ENCODE peak calls at places on chromosome 17, in ten cellular contexts. C is HL-60; G is effector memory CD8-positive, alpha-beta T cell; N is NCI-H748 treated with DMSO at 0.1 percent for 48 hours; Y is thoracic aorta; M is tibial nerve; H is AG04450; Q is Daoy; U is T-helper 17 cell; F is stimulated activated CD4-positive, alpha-beta T cell treated with anti-CD3 and anti-CD28 coated beads, Interleukin-4, amount 100 ng/mL, for 48 hours. V is an unnamed sample.

GRCh38 chr17:55086635-55087058 is 118.1 kb downstream of the STXBP4 start:
- DNase-seq in C (peak), G (no peak), N (no peak), Y (no peak), M (no peak), H (peak), Q (peak), U (no peak), F (no peak), V (no peak)

GRCh38 chr17:19805006-19805405 is 56.9 kb upstream of the ALDH3A1 start:
- DNase-seq in C (no peak), G (no peak), N (no peak), Y (no peak), M (no peak), H (peak), Q (no peak), U (no peak), F (no peak), V (no peak)

GRCh38 chr17:4525691-4526397 is 27.2 kb downstream of the SPNS2 start:
- DNase-seq in C (no peak), G (no peak), N (no peak), Y (no peak), M (no peak), H (no peak), Q (no peak), U (no peak), F (no peak), V (no peak)

GRCh38 chr17:4856937-4857314 is 23.8 kb downstream of the MINK1 start:
- DNase-seq in C (no peak), G (no peak), N (no peak), Y (no peak), M (no peak), H (no peak), Q (no peak), U (no peak), F (no peak), V (no peak)

GRCh38 chr17:8872036-8872704 is 4.7 kb upstream of the PIK3R6 start:
- DNase-seq in C (peak), G (no peak), N (no peak), Y (no peak), M (no peak), H (no peak), Q (no peak), U (no peak), F (no peak), V (no peak)

GRCh38 chr17:29610395-29610794 is 12.3 kb downstream of the CORO6 start:
- DNase-seq in C (no peak), G (no peak), N (no peak), Y (no peak), M (no peak), H (no peak), Q (no peak), U (no peak), F (no peak), V (no peak)

GRCh38 chr17:6498798-6499540 is 54.7 kb downstream of the PIMREG start:
- DNase-seq in C (no peak), G (no peak), N (no peak), Y (no peak), M (no peak), H (no peak), Q (no peak), U (no peak), F (no peak), V (no peak)

GRCh38 chr17:50637829-50638571 is 3.3 kb downstream of the ABCC3 start:
- DNase-seq in C (no peak), G (no peak), N (no peak), Y (no peak), M (no peak), H (no peak), Q (no peak), U (no peak), F (no peak), V (no peak)

GRCh38 chr17:62911106-62911505 is 54.9 kb upstream of the TANC2 start:
- DNase-seq in C (no peak), G (no peak), N (no peak), Y (no peak), M (no peak), H (no peak), Q (no peak), U (no peak), F (no peak), V (no peak)

GRCh38 chr17:72714357-72714966 is 378.0 kb downstream of the SLC39A11 start:
- DNase-seq in C (peak), G (no peak), N (no peak), Y (no peak), M (no peak), H (no peak), Q (peak), U (no peak), F (no peak), V (no peak)

GRCh38 chr17:7213895-7214299 is 5.7 kb downstream of the DLG4 start:
- DNase-seq in C (peak), G (no peak), N (peak), Y (peak), M (no peak), H (no peak), Q (peak), U (peak), F (peak), V (peak)

GRCh38 chr17:5047446-5047845 is 12.2 kb upstream of the SLC52A1 start:
- DNase-seq in C (no peak), G (no peak), N (no peak), Y (no peak), M (no peak), H (no peak), Q (no peak), U (no peak), F (no peak), V (no peak)

GRCh38 chr17:8484465-8484864 is 48.8 kb downstream of the NDEL1 start:
- DNase-seq in C (no peak), G (no peak), N (no peak), Y (no peak), M (no peak), H (no peak), Q (no peak), U (no peak), F (no peak), V (no peak)

GRCh38 chr17:59844884-59845594 is 47.7 kb downstream of the TUBD1 start:
- DNase-seq in C (no peak), G (no peak), N (no peak), Y (no peak), M (no peak), H (no peak), Q (peak), U (no peak), F (no peak), V (no peak)

V was measured in heart right ventricle.